ENCODE peak calls at places on chromosomes 3 and 15, in seven cellular contexts. S is stimulated activated naive CD8-positive, alpha-beta T cell treated with anti-CD3 and anti-CD28 coated beads, Interleukin-15, amount 100 ng/mL, for 72 hours; Z is Ammon's horn; Y is iris pigment epithelial cell; T is occipital lobe; U is stimulated activated effector memory CD8-positive, alpha-beta T cell treated with anti-CD3 and anti-CD28 coated beads, Interleukin-12 subunit alpha, Interleukin-12 subunit beta, amount 100 ng/mL, for 72 hours; B is SW 1271. P is an unnamed sample.

GRCh38 chr3:98508582-98508981 is 11.1 kb downstream of the OR5K2 start:
- DNase-seq in B (no peak), S (no peak), Y (no peak), T (no peak), U (no peak), Z (no peak), P (no peak)

GRCh38 chr15:95162069-95162468 is 930.7 kb downstream of the MCTP2 start:
- DNase-seq in T (no peak), S (no peak), Z (no peak), U (no peak), B (no peak), Y (peak), P (no peak)

GRCh38 chr15:31392761-31393401 is 66.2 kb downstream of the KLF13 start:
- DNase-seq in S (no peak), Y (peak), U (peak), T (no peak), Z (no peak), B (no peak), P (no peak)

GRCh38 chr3:114112696-114113095 is 56.2 kb downstream of the QTRT2 start:
- DNase-seq in Y (no peak), S (no peak), U (no peak), B (no peak), T (no peak), Z (no peak), P (no peak)

GRCh38 chr3:25604107-25604805 is 60.5 kb downstream of the TOP2B start:
- DNase-seq in U (no peak), B (peak), Y (peak), S (no peak), Z (no peak), T (no peak), P (no peak)

GRCh38 chr15:68608206-68608843 is 29.5 kb downstream of the CORO2B start:
- DNase-seq in U (no peak), Y (no peak), Z (peak), B (no peak), T (no peak), S (no peak), P (no peak)

GRCh38 chr3:61714225-61714624 is 152.9 kb downstream of the PTPRG start:
- DNase-seq in Z (no peak), S (no peak), U (no peak), Y (no peak), B (no peak), T (no peak), P (no peak)

GRCh38 chr3:50295553-50296166 is 3.4 kb upstream of the IFRD2 start:
- DNase-seq in T (no peak), Z (no peak), S (no peak), U (no peak), B (no peak), Y (no peak), P (no peak)

GRCh38 chr3:143442761-143443477 is 323.3 kb downstream of the CHST2 start:
- DNase-seq in Z (no peak), S (no peak), Y (peak), B (no peak), U (no peak), T (no peak), P (no peak)

GRCh38 chr3:50214824-50215223 is 9.8 kb downstream of the SLC38A3 start:
- DNase-seq in B (no peak), U (no peak), T (no peak), S (no peak), Y (no peak), Z (no peak), P (no peak)

GRCh38 chr3:111531446-111531845 is 10.6 kb upstream of the CD96 start:
- DNase-seq in Y (peak), Z (no peak), B (no peak), T (no peak), U (no peak), S (no peak), P (no peak)

GRCh38 chr3:104510091-104510860 is 856.4 kb upstream of the ALCAM start:
- DNase-seq in Z (no peak), T (no peak), B (no peak), S (no peak), U (no peak), Y (peak), P (no peak)

GRCh38 chr3:99817047-99817436 is 620 bp upstream of the CMSS1 start:
- DNase-seq in U (no peak), S (no peak), Z (no peak), B (peak), Y (no peak), T (no peak), P (no peak)

GRCh38 chr3:16502347-16502908 is 11.1 kb downstream of the RFTN1 start:
- DNase-seq in U (no peak), Y (no peak), B (no peak), S (no peak), T (no peak), Z (no peak), P (no peak)

GRCh38 chr3:42557849-42558248 is 23.9 kb downstream of the SEC22C start:
- DNase-seq in T (no peak), Z (no peak), S (no peak), Y (no peak), B (peak), U (no peak), P (no peak)

GRCh38 chr3:117104381-117104780 is 394.8 kb downstream of the TUSC7 start:
- DNase-seq in U (no peak), Y (no peak), B (no peak), T (no peak), S (no peak), Z (no peak), P (no peak)

GRCh38 chr3:105700575-105700974 is 168.2 kb downstream of the CBLB start:
- DNase-seq in Y (no peak), S (no peak), U (no peak), B (no peak), T (no peak), Z (no peak), P (no peak)

GRCh38 chr3:8503871-8504610 is 2.4 kb downstream of the LMCD1 start:
- DNase-seq in B (no peak), T (no peak), S (no peak), Z (no peak), Y (no peak), U (no peak), P (no peak)

GRCh38 chr3:65039754-65040210 is 352.0 kb upstream of the ADAMTS9 start:
- DNase-seq in Y (peak), S (no peak), B (no peak), Z (no peak), U (no peak), T (no peak), P (no peak)

GRCh38 chr3:51955893-51956770 is 951 bp downstream of the GPR62 start:
- DNase-seq in T (no peak), Y (peak), U (no peak), Z (peak), B (no peak), S (peak), P (no peak)

GRCh38 chr3:17678116-17678741 is 64.2 kb downstream of the TBC1D5 start:
- DNase-seq in B (no peak), Z (peak), T (no peak), S (no peak), Y (peak), U (no peak), P (no peak)

GRCh38 chr3:129343643-129344360 is 65.1 kb downstream of the HMCES start:
- DNase-seq in T (no peak), Z (no peak), Y (peak), U (no peak), S (peak), B (no peak), P (no peak)

P was measured in Panc1.